ENCODE peak calls at places on chromosomes 16 and 17, in nine cellular contexts. One of them, this sample, is unnamed.

GRCh38 chr17:57517216-57517518 is 227.9 kb downstream of the CCDC182 start:
- DNase-seq in activated T-cell treated with anti-CD3 and anti-CD28 coated beads, Interleukin-2, amount 50 U/mL, for 72 hours: no peak
- DNase-seq in OCI-LY7: no peak
- DNase-seq in stimulated activated CD8-positive, alpha-beta memory T cell treated with anti-CD3 and anti-CD28 coated beads, Interleukin-4, amount 100 ng/mL, for 24 hours: no peak
- DNase-seq in heart right ventricle: no peak
- DNase-seq in skeletal muscle cell: no peak
- DNase-seq in iris pigment epithelial cell: no peak
- DNase-seq in type B pancreatic cell: no peak
- DNase-seq in foreskin keratinocyte: no peak
- DNase-seq in this sample: no peak

GRCh38 chr16:24771132-24771778 is 41.8 kb downstream of the TNRC6A start:
- DNase-seq in stimulated activated CD8-positive, alpha-beta memory T cell treated with anti-CD3 and anti-CD28 coated beads, Interleukin-4, amount 100 ng/mL, for 24 hours: no peak
- DNase-seq in activated T-cell treated with anti-CD3 and anti-CD28 coated beads, Interleukin-2, amount 50 U/mL, for 72 hours: no peak
- DNase-seq in heart right ventricle: no peak
- DNase-seq in OCI-LY7: no peak
- DNase-seq in skeletal muscle cell: peak
- DNase-seq in type B pancreatic cell: no peak
- DNase-seq in foreskin keratinocyte: no peak
- DNase-seq in iris pigment epithelial cell: peak
- DNase-seq in this sample: peak

GRCh38 chr16:86383488-86384262 is 126.7 kb upstream of the FOXF1 start:
- DNase-seq in foreskin keratinocyte: no peak
- DNase-seq in activated T-cell treated with anti-CD3 and anti-CD28 coated beads, Interleukin-2, amount 50 U/mL, for 72 hours: no peak
- DNase-seq in type B pancreatic cell: no peak
- DNase-seq in skeletal muscle cell: no peak
- DNase-seq in heart right ventricle: no peak
- DNase-seq in OCI-LY7: no peak
- DNase-seq in iris pigment epithelial cell: peak
- DNase-seq in stimulated activated CD8-positive, alpha-beta memory T cell treated with anti-CD3 and anti-CD28 coated beads, Interleukin-4, amount 100 ng/mL, for 24 hours: no peak
- DNase-seq in this sample: peak

GRCh38 chr16:87789437-87790277 is 23.9 kb upstream of the KLHDC4 start:
- DNase-seq in heart right ventricle: no peak
- DNase-seq in foreskin keratinocyte: peak
- DNase-seq in type B pancreatic cell: no peak
- DNase-seq in skeletal muscle cell: no peak
- DNase-seq in stimulated activated CD8-positive, alpha-beta memory T cell treated with anti-CD3 and anti-CD28 coated beads, Interleukin-4, amount 100 ng/mL, for 24 hours: no peak
- DNase-seq in OCI-LY7: no peak
- DNase-seq in activated T-cell treated with anti-CD3 and anti-CD28 coated beads, Interleukin-2, amount 50 U/mL, for 72 hours: no peak
- DNase-seq in iris pigment epithelial cell: peak
- DNase-seq in this sample: no peak

GRCh38 chr17:44219636-44220210 is at the start of gene UBTF:
- DNase-seq in activated T-cell treated with anti-CD3 and anti-CD28 coated beads, Interleukin-2, amount 50 U/mL, for 72 hours: peak
- DNase-seq in skeletal muscle cell: no peak
- DNase-seq in stimulated activated CD8-positive, alpha-beta memory T cell treated with anti-CD3 and anti-CD28 coated beads, Interleukin-4, amount 100 ng/mL, for 24 hours: peak
- DNase-seq in OCI-LY7: peak
- DNase-seq in type B pancreatic cell: no peak
- DNase-seq in iris pigment epithelial cell: peak
- DNase-seq in heart right ventricle: peak
- DNase-seq in foreskin keratinocyte: no peak
- DNase-seq in this sample: no peak

GRCh38 chr17:82380860-82381702 is 9.5 kb downstream of the UTS2R start:
- DNase-seq in heart right ventricle: no peak
- DNase-seq in skeletal muscle cell: no peak
- DNase-seq in foreskin keratinocyte: no peak
- DNase-seq in stimulated activated CD8-positive, alpha-beta memory T cell treated with anti-CD3 and anti-CD28 coated beads, Interleukin-4, amount 100 ng/mL, for 24 hours: no peak
- DNase-seq in iris pigment epithelial cell: peak
- DNase-seq in OCI-LY7: no peak
- DNase-seq in activated T-cell treated with anti-CD3 and anti-CD28 coated beads, Interleukin-2, amount 50 U/mL, for 72 hours: no peak
- DNase-seq in type B pancreatic cell: no peak
- DNase-seq in this sample: no peak

GRCh38 chr17:39937462-39937861 is 9.9 kb downstream of the LRRC3C start:
- DNase-seq in type B pancreatic cell: no peak
- DNase-seq in activated T-cell treated with anti-CD3 and anti-CD28 coated beads, Interleukin-2, amount 50 U/mL, for 72 hours: no peak
- DNase-seq in iris pigment epithelial cell: no peak
- DNase-seq in skeletal muscle cell: no peak
- DNase-seq in stimulated activated CD8-positive, alpha-beta memory T cell treated with anti-CD3 and anti-CD28 coated beads, Interleukin-4, amount 100 ng/mL, for 24 hours: no peak
- DNase-seq in heart right ventricle: no peak
- DNase-seq in OCI-LY7: no peak
- DNase-seq in foreskin keratinocyte: no peak
- DNase-seq in this sample: no peak

GRCh38 chr17:79630120-79630519 is 19.3 kb upstream of the RBFOX3 start:
- DNase-seq in activated T-cell treated with anti-CD3 and anti-CD28 coated beads, Interleukin-2, amount 50 U/mL, for 72 hours: no peak
- DNase-seq in OCI-LY7: no peak
- DNase-seq in stimulated activated CD8-positive, alpha-beta memory T cell treated with anti-CD3 and anti-CD28 coated beads, Interleukin-4, amount 100 ng/mL, for 24 hours: no peak
- DNase-seq in type B pancreatic cell: peak
- DNase-seq in skeletal muscle cell: no peak
- DNase-seq in foreskin keratinocyte: no peak
- DNase-seq in iris pigment epithelial cell: no peak
- DNase-seq in heart right ventricle: no peak
- DNase-seq in this sample: no peak

GRCh38 chr16:29987371-29988085 is 7.9 kb downstream of the HIRIP3 start:
- DNase-seq in activated T-cell treated with anti-CD3 and anti-CD28 coated beads, Interleukin-2, amount 50 U/mL, for 72 hours: no peak
- DNase-seq in heart right ventricle: no peak
- DNase-seq in type B pancreatic cell: no peak
- DNase-seq in skeletal muscle cell: no peak
- DNase-seq in foreskin keratinocyte: no peak
- DNase-seq in iris pigment epithelial cell: no peak
- DNase-seq in OCI-LY7: no peak
- DNase-seq in stimulated activated CD8-positive, alpha-beta memory T cell treated with anti-CD3 and anti-CD28 coated beads, Interleukin-4, amount 100 ng/mL, for 24 hours: no peak
- DNase-seq in this sample: no peak

GRCh38 chr17:35684046-35684802 is 47.2 kb upstream of the RASL10B start:
- DNase-seq in skeletal muscle cell: peak
- DNase-seq in heart right ventricle: no peak
- DNase-seq in type B pancreatic cell: no peak
- DNase-seq in activated T-cell treated with anti-CD3 and anti-CD28 coated beads, Interleukin-2, amount 50 U/mL, for 72 hours: no peak
- DNase-seq in OCI-LY7: no peak
- DNase-seq in iris pigment epithelial cell: peak
- DNase-seq in foreskin keratinocyte: peak
- DNase-seq in stimulated activated CD8-positive, alpha-beta memory T cell treated with anti-CD3 and anti-CD28 coated beads, Interleukin-4, amount 100 ng/mL, for 24 hours: no peak
- DNase-seq in this sample: peak

GRCh38 chr17:70563301-70563820 is 394.0 kb downstream of the KCNJ2 start:
- DNase-seq in OCI-LY7: no peak
- DNase-seq in skeletal muscle cell: peak
- DNase-seq in activated T-cell treated with anti-CD3 and anti-CD28 coated beads, Interleukin-2, amount 50 U/mL, for 72 hours: no peak
- DNase-seq in iris pigment epithelial cell: peak
- DNase-seq in stimulated activated CD8-positive, alpha-beta memory T cell treated with anti-CD3 and anti-CD28 coated beads, Interleukin-4, amount 100 ng/mL, for 24 hours: no peak
- DNase-seq in heart right ventricle: no peak
- DNase-seq in type B pancreatic cell: no peak
- DNase-seq in foreskin keratinocyte: no peak
- DNase-seq in this sample: no peak

GRCh38 chr17:61551255-61551742 is 39.7 kb downstream of the NACA2 start:
- DNase-seq in activated T-cell treated with anti-CD3 and anti-CD28 coated beads, Interleukin-2, amount 50 U/mL, for 72 hours: no peak
- DNase-seq in iris pigment epithelial cell: peak
- DNase-seq in OCI-LY7: peak
- DNase-seq in skeletal muscle cell: peak
- DNase-seq in type B pancreatic cell: no peak
- DNase-seq in foreskin keratinocyte: no peak
- DNase-seq in heart right ventricle: no peak
- DNase-seq in stimulated activated CD8-positive, alpha-beta memory T cell treated with anti-CD3 and anti-CD28 coated beads, Interleukin-4, amount 100 ng/mL, for 24 hours: no peak
- DNase-seq in this sample: no peak

GRCh38 chr17:3512512-3513171 is 36.8 kb downstream of the ASPA start:
- DNase-seq in activated T-cell treated with anti-CD3 and anti-CD28 coated beads, Interleukin-2, amount 50 U/mL, for 72 hours: no peak
- DNase-seq in stimulated activated CD8-positive, alpha-beta memory T cell treated with anti-CD3 and anti-CD28 coated beads, Interleukin-4, amount 100 ng/mL, for 24 hours: no peak
- DNase-seq in heart right ventricle: peak
- DNase-seq in type B pancreatic cell: no peak
- DNase-seq in skeletal muscle cell: no peak
- DNase-seq in iris pigment epithelial cell: no peak
- DNase-seq in OCI-LY7: no peak
- DNase-seq in foreskin keratinocyte: no peak
- DNase-seq in this sample: peak

GRCh38 chr16:8569650-8570338 is 20.5 kb downstream of the TMEM114 start:
- DNase-seq in activated T-cell treated with anti-CD3 and anti-CD28 coated beads, Interleukin-2, amount 50 U/mL, for 72 hours: no peak
- DNase-seq in heart right ventricle: no peak
- DNase-seq in iris pigment epithelial cell: no peak
- DNase-seq in skeletal muscle cell: no peak
- DNase-seq in stimulated activated CD8-positive, alpha-beta memory T cell treated with anti-CD3 and anti-CD28 coated beads, Interleukin-4, amount 100 ng/mL, for 24 hours: no peak
- DNase-seq in foreskin keratinocyte: no peak
- DNase-seq in type B pancreatic cell: no peak
- DNase-seq in OCI-LY7: no peak
- DNase-seq in this sample: no peak

GRCh38 chr17:12415031-12415430 is 250.7 kb upstream of the MYOCD start:
- DNase-seq in iris pigment epithelial cell: peak
- DNase-seq in stimulated activated CD8-positive, alpha-beta memory T cell treated with anti-CD3 and anti-CD28 coated beads, Interleukin-4, amount 100 ng/mL, for 24 hours: no peak
- DNase-seq in type B pancreatic cell: no peak
- DNase-seq in foreskin keratinocyte: peak
- DNase-seq in skeletal muscle cell: peak
- DNase-seq in OCI-LY7: no peak
- DNase-seq in activated T-cell treated with anti-CD3 and anti-CD28 coated beads, Interleukin-2, amount 50 U/mL, for 72 hours: no peak
- DNase-seq in heart right ventricle: no peak
- DNase-seq in this sample: no peak

GRCh38 chr16:15460601-15461000 is 26.2 kb downstream of the BMERB1 start:
- DNase-seq in OCI-LY7: no peak
- DNase-seq in type B pancreatic cell: peak
- DNase-seq in iris pigment epithelial cell: no peak
- DNase-seq in skeletal muscle cell: no peak
- DNase-seq in stimulated activated CD8-positive, alpha-beta memory T cell treated with anti-CD3 and anti-CD28 coated beads, Interleukin-4, amount 100 ng/mL, for 24 hours: no peak
- DNase-seq in activated T-cell treated with anti-CD3 and anti-CD28 coated beads, Interleukin-2, amount 50 U/mL, for 72 hours: no peak
- DNase-seq in foreskin keratinocyte: no peak
- DNase-seq in heart right ventricle: no peak
- DNase-seq in this sample: no peak

GRCh38 chr17:82948081-82948511 is 108.3 kb upstream of the ZNF750 start:
- DNase-seq in skeletal muscle cell: no peak
- DNase-seq in activated T-cell treated with anti-CD3 and anti-CD28 coated beads, Interleukin-2, amount 50 U/mL, for 72 hours: no peak
- DNase-seq in heart right ventricle: no peak
- DNase-seq in iris pigment epithelial cell: no peak
- DNase-seq in type B pancreatic cell: no peak
- DNase-seq in stimulated activated CD8-positive, alpha-beta memory T cell treated with anti-CD3 and anti-CD28 coated beads, Interleukin-4, amount 100 ng/mL, for 24 hours: no peak
- DNase-seq in foreskin keratinocyte: no peak
- DNase-seq in OCI-LY7: no peak
- DNase-seq in this sample: no peak

GRCh38 chr16:10368984-10369551 is 16.8 kb upstream of the ATF7IP2 start:
- DNase-seq in type B pancreatic cell: no peak
- DNase-seq in stimulated activated CD8-positive, alpha-beta memory T cell treated with anti-CD3 and anti-CD28 coated beads, Interleukin-4, amount 100 ng/mL, for 24 hours: no peak
- DNase-seq in heart right ventricle: no peak
- DNase-seq in skeletal muscle cell: no peak
- DNase-seq in OCI-LY7: peak
- DNase-seq in foreskin keratinocyte: peak
- DNase-seq in iris pigment epithelial cell: peak
- DNase-seq in activated T-cell treated with anti-CD3 and anti-CD28 coated beads, Interleukin-2, amount 50 U/mL, for 72 hours: no peak
- DNase-seq in this sample: no peak

GRCh38 chr16:77570574-77570973 is 135.7 kb upstream of the ADAMTS18 start:
- DNase-seq in skeletal muscle cell: no peak
- DNase-seq in iris pigment epithelial cell: no peak
- DNase-seq in OCI-LY7: no peak
- DNase-seq in stimulated activated CD8-positive, alpha-beta memory T cell treated with anti-CD3 and anti-CD28 coated beads, Interleukin-4, amount 100 ng/mL, for 24 hours: no peak
- DNase-seq in heart right ventricle: no peak
- DNase-seq in foreskin keratinocyte: no peak
- DNase-seq in activated T-cell treated with anti-CD3 and anti-CD28 coated beads, Interleukin-2, amount 50 U/mL, for 72 hours: no peak
- DNase-seq in type B pancreatic cell: no peak
- DNase-seq in this sample: no peak